ENCODE peak calls at places on chromosomes 5 and 9, in six cellular contexts. D is neural progenitor cell, Q is MM.1S, F is PC-3, T is HCT116, R is SK-N-SH. B is an unnamed sample.

GRCh38 chr9:6078382-6079105 is 63.1 kb upstream of the RANBP6 start:
- DNase-seq in D (no peak), Q (no peak), F (no peak), T (no peak), R (no peak), B (no peak)

GRCh38 chr5:80964919-80965318 is 4.8 kb downstream of the RASGRF2 start:
- DNase-seq in D (no peak), Q (no peak), F (no peak), T (no peak), R (no peak), B (no peak)

GRCh38 chr9:117687532-117687931 is 16.7 kb upstream of the TLR4 start:
- DNase-seq in D (peak), Q (no peak), F (no peak), T (no peak), R (no peak), B (no peak)

GRCh38 chr9:134358026-134358967 is 32.0 kb downstream of the RXRA start:
- DNase-seq in D (no peak), Q (no peak), F (no peak), T (no peak), R (peak), B (peak)

GRCh38 chr5:136656811-136657210 is 291.5 kb upstream of the TRPC7 start:
- DNase-seq in D (no peak), Q (no peak), F (peak), T (no peak), R (no peak), B (no peak)

GRCh38 chr5:132489871-132490483 is 596 bp downstream of the IRF1 start:
- DNase-seq in D (peak), Q (peak), F (peak), T (no peak), R (peak), B (peak)

GRCh38 chr9:93807166-93808013 is 147.8 kb downstream of the BARX1 start:
- DNase-seq in D (no peak), Q (no peak), F (no peak), T (no peak), R (peak), B (no peak)

GRCh38 chr5:107359033-107359915 is 311.5 kb downstream of the EFNA5 start:
- DNase-seq in D (no peak), Q (no peak), F (peak), T (no peak), R (no peak), B (peak)

GRCh38 chr9:14238518-14238917 is 75.4 kb downstream of the NFIB start:
- DNase-seq in D (peak), Q (no peak), F (peak), T (no peak), R (no peak), B (peak)

GRCh38 chr9:116806075-116806474 is 119.0 kb downstream of the TRIM32 start:
- DNase-seq in D (peak), Q (peak), F (peak), T (no peak), R (no peak), B (peak)

GRCh38 chr9:133604214-133604613 is 5.0 kb downstream of the FAM163B start:
- DNase-seq in D (no peak), Q (no peak), F (no peak), T (no peak), R (peak), B (no peak)

GRCh38 chr9:123684393-123685149 is 245.4 kb downstream of the DENND1A start:
- DNase-seq in D (no peak), Q (peak), F (no peak), T (no peak), R (no peak), B (no peak)

GRCh38 chr9:35746583-35746982 is 2.4 kb downstream of the GBA2 start:
- DNase-seq in D (no peak), Q (no peak), F (peak), T (no peak), R (no peak), B (peak)

GRCh38 chr9:128947423-128948310 is at the start of the genes DOLK and NUP188:
- DNase-seq in D (peak), Q (peak), F (peak), T (peak), R (peak), B (peak)

GRCh38 chr9:133510926-133511505 is 13.7 kb downstream of the MYMK start:
- DNase-seq in D (no peak), Q (no peak), F (no peak), T (no peak), R (no peak), B (no peak)

GRCh38 chr5:42992035-42992570 is 48.0 kb downstream of the ANXA2R start:
- DNase-seq in D (peak), Q (peak), F (no peak), T (peak), R (peak), B (peak)

GRCh38 chr9:96323169-96323568 is 21.2 kb upstream of the HSD17B3 start:
- DNase-seq in D (no peak), Q (no peak), F (no peak), T (no peak), R (no peak), B (no peak)

GRCh38 chr9:4508246-4508906 is 18.1 kb downstream of the SLC1A1 start:
- DNase-seq in D (no peak), Q (no peak), F (peak), T (no peak), R (no peak), B (peak)

GRCh38 chr9:137582286-137582860 is 3.6 kb upstream of the DPH7 start:
- DNase-seq in D (peak), Q (no peak), F (no peak), T (no peak), R (peak), B (peak)

GRCh38 chr5:158966691-158967090 is 133.0 kb downstream of the EBF1 start:
- DNase-seq in D (no peak), Q (no peak), F (no peak), T (no peak), R (no peak), B (no peak)

GRCh38 chr5:15598294-15598902 is 98.4 kb downstream of the FBXL7 start:
- DNase-seq in D (peak), Q (peak), F (peak), T (no peak), R (no peak), B (peak)

GRCh38 chr9:130835441-130836298 is 616 bp downstream of the ABL1 start:
- DNase-seq in D (peak), Q (no peak), F (no peak), T (no peak), R (peak), B (peak)

GRCh38 chr5:113166710-113167366 is 190.2 kb downstream of the DCP2 start:
- DNase-seq in D (peak), Q (no peak), F (peak), T (peak), R (no peak), B (peak)

GRCh38 chr9:6552033-6552737 is 93.3 kb downstream of the GLDC start:
- DNase-seq in D (no peak), Q (no peak), F (peak), T (no peak), R (peak), B (peak)

GRCh38 chr5:151347364-151347763 is at the start of gene SLC36A2:
- DNase-seq in D (no peak), Q (no peak), F (no peak), T (no peak), R (no peak), B (no peak)

GRCh38 chr9:117365438-117365837 is 49.4 kb downstream of the ASTN2 start:
- DNase-seq in D (no peak), Q (no peak), F (no peak), T (no peak), R (no peak), B (no peak)

GRCh38 chr5:174617910-174618309 is 106.5 kb upstream of the MSX2 start:
- DNase-seq in D (no peak), Q (peak), F (no peak), T (no peak), R (peak), B (no peak)

GRCh38 chr5:102583663-102584062 is 84.9 kb upstream of the SLCO6A1 start:
- DNase-seq in D (no peak), Q (peak), F (peak), T (peak), R (peak), B (peak)

GRCh38 chr9:89353989-89354388 is 35.7 kb downstream of the SECISBP2 start:
- DNase-seq in D (no peak), Q (no peak), F (peak), T (no peak), R (no peak), B (peak)
- TF ChIP-seq EZH2phosphoT487 in D (no peak), Q (no peak), F (no peak), T (no peak), R (no peak), B (no peak)

DNA sequence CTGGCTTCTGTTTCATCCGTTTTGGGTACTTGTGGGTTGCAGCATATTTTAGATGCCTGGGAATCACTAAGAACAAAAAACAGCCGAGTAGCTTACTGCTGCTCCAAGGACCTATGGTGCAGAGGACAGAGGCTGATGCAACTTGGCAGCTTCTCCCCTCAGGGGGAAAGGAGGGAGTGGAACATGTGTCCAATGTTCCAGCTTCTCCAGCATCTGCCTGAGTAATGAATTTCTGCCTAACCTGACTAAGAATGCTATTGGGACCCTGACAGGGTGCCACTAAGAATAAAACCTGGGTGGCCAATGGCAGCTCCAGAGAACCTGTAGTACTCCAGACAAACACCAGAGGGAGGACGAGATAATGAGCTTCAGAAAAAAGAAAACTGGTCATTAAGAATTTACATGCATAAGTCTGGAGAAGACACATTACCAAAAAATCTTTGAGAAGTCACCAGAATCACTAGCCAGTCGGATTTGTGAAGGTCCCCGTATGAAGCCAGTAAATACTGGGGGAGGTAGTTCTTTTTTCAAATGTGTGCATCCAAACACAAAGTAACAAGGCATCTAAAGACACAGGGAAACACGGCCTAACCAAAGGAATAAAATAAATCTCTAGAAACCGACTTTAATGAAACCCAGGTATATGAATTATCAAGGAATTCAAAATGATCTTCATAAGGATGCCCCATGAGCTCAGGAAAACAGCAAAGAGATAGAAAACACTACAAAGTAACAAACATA is 293.5 kb downstream of the HINT1 start:
- DNase-seq in D (peak), Q (peak), F (peak), T (peak), R (peak), B (peak)
- H3K9ac ChIP-seq in D (no peak), Q (no peak), F (no peak), T (no peak), R (no peak), B (no peak)

GRCh38 chr5:142015781-142016533 is 3.1 kb upstream of the GNPDA1 start:
- DNase-seq in D (no peak), Q (peak), F (peak), T (no peak), R (no peak), B (peak)
- TF ChIP-seq EZH2phosphoT487 in D (no peak), Q (no peak), F (no peak), T (no peak), R (no peak), B (no peak)

GRCh38 chr9:72579880-72580570 is 58.6 kb downstream of the TMC1 start:
- DNase-seq in D (no peak), Q (no peak), F (peak), T (no peak), R (no peak), B (peak)
- H3K9ac ChIP-seq in D (no peak), Q (no peak), F (no peak), T (peak), R (no peak), B (no peak)

GRCh38 chr5:142930395-142930794 is 160.2 kb downstream of the ARHGAP26 start:
- DNase-seq in D (no peak), Q (no peak), F (no peak), T (no peak), R (no peak), B (no peak)

GRCh38 chr5:142925795-142926194 is 155.6 kb downstream of the ARHGAP26 start:
- DNase-seq in D (no peak), Q (no peak), F (peak), T (no peak), R (no peak), B (peak)

GRCh38 chr5:142926549-142926948 is 156.4 kb downstream of the ARHGAP26 start:
- DNase-seq in D (no peak), Q (peak), F (no peak), T (no peak), R (no peak), B (no peak)

GRCh38 chr5:142931896-142932686 is 161.9 kb downstream of the ARHGAP26 start:
- DNase-seq in D (no peak), Q (no peak), F (no peak), T (no peak), R (no peak), B (no peak)

DNA sequence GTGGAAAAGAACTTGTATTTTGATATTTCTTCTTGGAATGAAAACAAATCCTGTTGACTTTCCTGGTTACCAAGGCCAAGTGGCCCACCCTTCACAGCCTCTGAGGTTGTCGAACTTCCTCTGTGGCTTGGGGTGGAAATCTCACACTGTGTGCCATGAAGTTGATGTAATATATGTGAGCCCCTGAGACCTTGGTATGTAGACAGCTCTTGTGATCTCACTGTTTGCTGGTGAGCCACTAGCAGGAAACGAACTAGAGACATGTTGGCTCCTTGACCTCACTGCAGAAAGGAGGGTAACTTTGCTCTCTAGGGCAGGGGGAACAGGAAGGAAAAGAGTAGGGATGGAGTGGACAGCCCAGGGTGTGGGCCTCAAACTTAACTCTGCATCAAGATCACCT is 159.4 kb downstream of the ARHGAP26 start:
- DNase-seq in D (no peak), Q (no peak), F (no peak), T (no peak), R (no peak), B (no peak)
- TF ChIP-seq EZH2phosphoT487 in D (no peak), Q (no peak), F (no peak), T (no peak), R (no peak), B (no peak)

DNA sequence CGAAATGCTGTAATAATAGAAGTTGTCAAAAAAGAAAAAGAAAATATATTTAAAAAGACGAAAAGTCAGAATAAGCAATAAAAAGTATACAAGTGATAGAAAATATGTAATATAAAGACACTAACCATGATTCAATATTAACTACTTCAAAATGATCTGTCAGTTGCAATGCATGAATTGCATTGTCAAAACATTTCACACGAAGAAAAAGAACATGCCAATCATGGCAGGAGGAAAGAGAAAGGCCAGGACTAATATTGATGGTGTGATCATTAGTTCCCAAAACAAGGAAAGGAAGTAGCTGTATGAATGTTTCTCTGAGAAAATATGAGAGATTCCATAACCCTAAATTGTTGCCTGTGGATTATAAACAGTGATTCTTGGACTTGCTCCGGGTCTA is 7.4 kb upstream of the GRAMD2B start:
- DNase-seq in D (no peak), Q (no peak), F (no peak), T (no peak), R (no peak), B (no peak)
- H3K9ac ChIP-seq in D (no peak), Q (no peak), F (no peak), T (no peak), R (no peak), B (no peak)